ENCODE peak calls at places on chromosomes 6 and 20, in seven cellular contexts. Y, L, J, D, R, B and S are unnamed samples.

GRCh38 chr6:111727798-111728197 is 122.1 kb upstream of the TRAF3IP2 start:
- DNase-seq in J (no peak), R (peak), B (peak), D (peak), Y (peak), L (no peak), S (no peak)

GRCh38 chr6:13488015-13488895 is 855 bp upstream of the GFOD1 start:
- DNase-seq in J (no peak), L (peak), R (peak), D (peak), B (no peak), Y (peak), S (peak)

GRCh38 chr20:7362601-7363000 is 577.7 kb downstream of the HAO1 start:
- DNase-seq in L (no peak), J (peak), R (no peak), Y (no peak), B (no peak), D (no peak), S (no peak)

GRCh38 chr20:47673671-47673955 is 111.7 kb downstream of the SULF2 start:
- DNase-seq in R (no peak), L (no peak), D (no peak), J (no peak), B (no peak), Y (no peak), S (no peak)

GRCh38 chr6:9095671-9096260 is 660.4 kb upstream of the SLC35B3 start:
- DNase-seq in L (no peak), J (no peak), R (no peak), D (no peak), B (no peak), Y (no peak), S (no peak)

GRCh38 chr20:3652646-3653596 is 10.3 kb downstream of the GFRA4 start:
- DNase-seq in J (peak), D (no peak), R (no peak), Y (no peak), B (no peak), L (no peak), S (no peak)

GRCh38 chr6:152378154-152378553 is 259.0 kb downstream of the SYNE1 start:
- DNase-seq in R (peak), J (no peak), L (no peak), B (peak), Y (no peak), D (no peak), S (no peak)

GRCh38 chr20:5000263-5001173 is 792 bp downstream of the SLC23A2 start:
- DNase-seq in L (peak), R (peak), J (peak), B (no peak), D (peak), Y (no peak), S (peak)

GRCh38 chr6:25441658-25442276 is 162.6 kb downstream of the CARMIL1 start:
- DNase-seq in B (no peak), Y (no peak), D (no peak), L (no peak), R (no peak), J (no peak), S (no peak)

GRCh38 chr6:43703512-43704429 is 16.2 kb upstream of the MRPS18A start:
- DNase-seq in B (no peak), L (no peak), D (no peak), J (no peak), R (no peak), Y (no peak), S (no peak)

GRCh38 chr20:62367483-62368302 is 581 bp upstream of the LAMA5 start:
- DNase-seq in R (no peak), B (peak), Y (no peak), D (peak), L (no peak), J (no peak), S (peak)

GRCh38 chr20:62365814-62366369 is 1.2 kb downstream of the LAMA5 start:
- DNase-seq in R (no peak), B (peak), Y (no peak), L (no peak), D (no peak), J (no peak), S (peak)

GRCh38 chr20:62364911-62365736 is 2.0 kb downstream of the LAMA5 start:
- DNase-seq in L (no peak), R (no peak), B (no peak), D (no peak), Y (no peak), J (no peak), S (peak)

GRCh38 chr20:62367136-62367482 is at the start of gene LAMA5:
- DNase-seq in L (no peak), R (no peak), Y (no peak), D (peak), J (peak), B (peak), S (peak)

GRCh38 chr20:62366370-62367135 is 559 bp downstream of the LAMA5 start:
- DNase-seq in B (peak), R (no peak), L (no peak), D (peak), J (peak), Y (no peak), S (peak)
- H3K9ac ChIP-seq in B (peak), R (peak), L (peak), D (peak), J (peak), Y (peak), S (peak)

GRCh38 chr6:107082045-107082444 is 33.3 kb downstream of the BEND3 start:
- DNase-seq in D (no peak), R (peak), Y (no peak), B (no peak), J (no peak), L (no peak), S (no peak)

GRCh38 chr6:107083047-107083768 is 32.1 kb downstream of the BEND3 start:
- DNase-seq in J (no peak), D (no peak), L (no peak), B (no peak), Y (no peak), R (no peak), S (no peak)

GRCh38 chr6:107079429-107079828 is 35.9 kb downstream of the BEND3 start:
- DNase-seq in L (no peak), B (no peak), R (no peak), Y (no peak), D (no peak), J (no peak), S (no peak)

GRCh38 chr6:107077710-107078109 is 37.6 kb downstream of the BEND3 start:
- DNase-seq in R (no peak), B (no peak), D (no peak), L (no peak), J (no peak), Y (no peak), S (no peak)

GRCh38 chr6:107080036-107080435 is 35.3 kb downstream of the BEND3 start:
- DNase-seq in Y (no peak), J (no peak), R (no peak), D (no peak), L (no peak), B (peak), S (no peak)
- TF ChIP-seq CTCF in Y (no peak), J (peak), R (no peak), D (peak), L (no peak), B (no peak), S (peak)

GRCh38 chr20:39252035-39252434 is 289.9 kb downstream of the DHX35 start:
- DNase-seq in Y (no peak), B (no peak), L (no peak), R (no peak), D (no peak), J (no peak), S (no peak)
- H3K9ac ChIP-seq in Y (no peak), B (no peak), L (no peak), R (no peak), D (no peak), J (no peak), S (no peak)

GRCh38 chr20:61919239-61919638 is 146.4 kb downstream of the TAF4 start:
- DNase-seq in Y (no peak), J (no peak), L (no peak), D (no peak), B (no peak), R (no peak), S (no peak)

GRCh38 chr20:61917459-61917858 is 148.2 kb downstream of the TAF4 start:
- DNase-seq in Y (no peak), D (no peak), R (no peak), L (no peak), J (no peak), B (no peak), S (no peak)

GRCh38 chr20:61919675-61920365 is 145.9 kb downstream of the TAF4 start:
- DNase-seq in L (no peak), Y (no peak), B (no peak), R (no peak), J (no peak), D (no peak), S (peak)

GRCh38 chr20:61916318-61916891 is 149.3 kb downstream of the TAF4 start:
- DNase-seq in L (no peak), D (no peak), J (no peak), Y (no peak), R (no peak), B (no peak), S (no peak)

DNA sequence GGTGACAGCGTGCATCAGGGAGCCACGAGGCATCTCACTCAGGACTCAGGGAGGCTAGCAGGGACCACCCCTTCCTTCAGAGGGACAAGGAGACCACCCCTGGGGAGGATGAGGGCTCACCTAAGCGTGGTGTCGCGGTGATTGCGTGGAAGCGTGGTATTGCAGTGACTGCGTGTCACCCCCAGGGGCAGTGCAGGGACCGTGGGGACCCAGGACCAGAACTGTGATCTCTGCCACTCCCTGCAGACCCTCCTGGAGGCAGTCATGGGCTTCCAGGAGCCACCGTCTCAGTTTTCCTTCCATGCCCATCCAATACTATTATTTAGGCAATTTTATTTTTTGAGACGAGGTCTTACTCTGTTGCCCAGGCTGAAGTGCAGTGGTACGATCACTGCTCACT is 147.1 kb downstream of the TAF4 start:
- DNase-seq in B (no peak), L (no peak), D (no peak), R (no peak), Y (no peak), J (no peak), S (no peak)
- TF ChIP-seq CTCF in B (peak), L (no peak), D (no peak), R (no peak), Y (no peak), J (peak), S (no peak)